ENCODE peak calls at places on chromosome 14, in four cellular contexts. X is NCI-H2029, Q is LoVo, H is EL. N is an unnamed sample.

GRCh38 chr14:73237219-73237785 is at the start of gene PAPLN:
- DNase-seq in X (peak), H (peak), Q (peak), N (no peak)

GRCh38 chr14:70666364-70666691 is 24.6 kb downstream of the TTC9 start:
- DNase-seq in Q (peak), H (peak), X (no peak), N (no peak)

GRCh38 chr14:24398943-24399801 is at the start of gene NYNRIN:
- DNase-seq in H (peak), Q (peak), X (no peak), N (no peak)

GRCh38 chr14:101855958-101856357 is 94.4 kb downstream of the PPP2R5C start:
- DNase-seq in X (no peak), H (no peak), Q (no peak), N (no peak)

GRCh38 chr14:60971271-60971670 is 9.6 kb downstream of the TRMT5 start:
- DNase-seq in X (no peak), H (no peak), Q (no peak), N (no peak)

GRCh38 chr14:55864890-55865655 is 253.1 kb upstream of the PELI2 start:
- DNase-seq in X (no peak), H (no peak), Q (peak), N (no peak)

GRCh38 chr14:22849212-22849819 is 12.9 kb downstream of the MMP14 start:
- DNase-seq in X (no peak), H (no peak), Q (no peak), N (no peak)

GRCh38 chr14:34951286-34951685 is 31.5 kb upstream of the SRP54 start:
- DNase-seq in Q (no peak), X (no peak), H (peak), N (no peak)

GRCh38 chr14:92253381-92253894 is 69.5 kb upstream of the SLC24A4 start:
- DNase-seq in X (no peak), H (no peak), Q (no peak), N (no peak)

GRCh38 chr14:78016532-78016931 is 153.6 kb upstream of the NRXN3 start:
- DNase-seq in Q (no peak), H (no peak), X (no peak), N (no peak)

GRCh38 chr14:28536889-28537288 is 229.7 kb upstream of the FOXG1 start:
- DNase-seq in X (no peak), H (no peak), Q (no peak), N (no peak)

GRCh38 chr14:32669416-32669815 is 269.3 kb upstream of the NPAS3 start:
- DNase-seq in Q (no peak), X (no peak), H (no peak), N (no peak)

N was measured in non-pigmented ciliary epithelial cell.